ENCODE peak calls at places on chromosomes 6 and 20, in nine cellular contexts. V is 8988T; W is hypothalamus; T is HuH-7.5; A is RPMI8226; M is stimulated activated CD4-positive, alpha-beta T cell treated with anti-CD3 and anti-CD28 coated beads, Interleukin-4, amount 100 ng/mL, for 24 hours; R is aorta; J is non-pigmented ciliary epithelial cell; F is activated CD8-positive, alpha-beta T cell treated with anti-CD3 and anti-CD28 coated beads for 36 hours. K is an unnamed sample.
A peak's percentile ranks its signal among the peaks of the same experiment; 100 is the strongest.

GRCh38 chr6:139161817-139162284 is 27.0 kb downstream of the HECA start:
- DNase-seq in A (no peak), V (no peak), F (peak; percentile 85), M (peak; percentile 82), T (no peak), R (no peak), W (no peak), J (no peak), K (no peak)

GRCh38 chr6:109087661-109088264 is 6.9 kb downstream of the SESN1 start:
- DNase-seq in A (no peak), R (no peak), F (no peak), V (no peak), W (no peak), M (no peak), J (no peak), T (no peak), K (no peak)

GRCh38 chr6:119124079-119124824 is 45.8 kb upstream of the FAM184A start:
- DNase-seq in T (no peak), J (no peak), A (no peak), W (no peak), V (no peak), F (no peak), M (no peak), R (no peak), K (no peak)

GRCh38 chr6:126786262-126786661 is 332.2 kb upstream of the RSPO3 start:
- DNase-seq in J (no peak), F (no peak), R (no peak), A (no peak), T (no peak), M (no peak), W (no peak), V (no peak), K (no peak)

GRCh38 chr6:37673436-37673835 is 24.2 kb downstream of the MDGA1 start:
- DNase-seq in V (no peak), J (no peak), R (no peak), A (no peak), T (no peak), M (no peak), F (no peak), W (no peak), K (no peak)

GRCh38 chr20:63025534-63026331 is 19.0 kb upstream of the BHLHE23 start:
- DNase-seq in J (peak; percentile 1), V (peak; percentile 43), F (peak; percentile 61), W (no peak), A (no peak), M (no peak), R (peak; percentile 73), T (no peak), K (peak; percentile 23)

GRCh38 chr6:36120539-36120938 is 9.8 kb upstream of the MAPK13 start:
- DNase-seq in W (no peak), A (no peak), J (no peak), F (peak; percentile 89), V (no peak), R (no peak), M (peak; percentile 74), T (no peak), K (no peak)

GRCh38 chr6:113181164-113181563 is 676.0 kb upstream of the MARCKS start:
- DNase-seq in T (no peak), V (no peak), F (no peak), W (no peak), M (no peak), J (no peak), R (no peak), A (no peak), K (no peak)

GRCh38 chr6:89117285-89118108 is at the start of gene SRSF12:
- DNase-seq in R (peak; percentile 88), J (no peak), W (no peak), T (peak; percentile 86), M (peak; percentile 26), V (peak; percentile 95), F (peak; percentile 43), A (peak; percentile 45), K (peak; percentile 50)

K was measured in A549.